ENCODE peak calls at places on chromosomes 2 and 18, in four cellular contexts. P, H, Z and O are unnamed samples.

GRCh38 chr18:25493401-25493800 is 141.4 kb upstream of the ZNF521 start:
- DNase-seq in P (no peak), H (no peak), Z (no peak), O (no peak)

GRCh38 chr2:197236816-197237215 is 73.8 kb downstream of the ANKRD44 start:
- DNase-seq in P (no peak), H (peak), Z (no peak), O (no peak)

GRCh38 chr2:77633601-77634000 is 111.4 kb upstream of the LRRTM4 start:
- DNase-seq in P (no peak), H (no peak), Z (no peak), O (no peak)

GRCh38 chr2:235468978-235469694 is 24.7 kb upstream of the AGAP1 start:
- DNase-seq in P (peak), H (no peak), Z (no peak), O (no peak)

GRCh38 chr2:32947484-32948143 is 861 bp downstream of the LTBP1 start:
- DNase-seq in P (no peak), H (no peak), Z (no peak), O (peak)

GRCh38 chr2:25165992-25166618 is 2.3 kb downstream of the POMC start:
- DNase-seq in P (peak), H (peak), Z (peak), O (peak)

GRCh38 chr2:190862067-190862466 is 18.6 kb upstream of the GLS start:
- DNase-seq in P (no peak), H (no peak), Z (no peak), O (no peak)

GRCh38 chr2:174013310-174013751 is 48.2 kb upstream of the SP3 start:
- DNase-seq in P (no peak), H (peak), Z (no peak), O (no peak)

GRCh38 chr2:176099737-176100546 is at the start of gene HOXD12:
- DNase-seq in P (no peak), H (no peak), Z (no peak), O (no peak)

GRCh38 chr2:14779252-14779651 is 146.7 kb downstream of the LRATD1 start:
- DNase-seq in P (no peak), H (no peak), Z (no peak), O (no peak)

GRCh38 chr18:12770469-12771219 is 67.8 kb downstream of the PSMG2 start:
- DNase-seq in P (no peak), H (no peak), Z (no peak), O (no peak)

GRCh38 chr2:182499706-182500470 is 73.1 kb upstream of the PDE1A start:
- DNase-seq in P (no peak), H (no peak), Z (no peak), O (no peak)

GRCh38 chr18:24248359-24248758 is 109.5 kb downstream of the CABYR start:
- DNase-seq in P (no peak), H (no peak), Z (no peak), O (no peak)

GRCh38 chr2:127048969-127049897 is 57.7 kb downstream of the BIN1 start:
- DNase-seq in P (no peak), H (no peak), Z (no peak), O (no peak)

GRCh38 chr18:76824136-76824676 is 1.8 kb downstream of the ZNF236 start:
- DNase-seq in P (no peak), H (no peak), Z (no peak), O (no peak)

GRCh38 chr2:117470311-117471095 is 344.0 kb upstream of the DDX18 start:
- DNase-seq in P (peak), H (no peak), Z (no peak), O (peak)

GRCh38 chr2:232929303-232930123 is 59.4 kb downstream of the SNORC start:
- DNase-seq in P (no peak), H (no peak), Z (no peak), O (no peak)

GRCh38 chr18:61892683-61893303 is at the start of gene RNF152:
- DNase-seq in P (peak), H (no peak), Z (no peak), O (no peak)

GRCh38 chr2:98295721-98296414 is 50.4 kb upstream of the CNGA3 start:
- DNase-seq in P (no peak), H (no peak), Z (no peak), O (no peak)

GRCh38 chr2:241193276-241193675 is 4.8 kb downstream of the ANO7 start:
- DNase-seq in P (no peak), H (no peak), Z (no peak), O (no peak)

GRCh38 chr2:9112079-9112721 is 94.4 kb upstream of the ASAP2 start:
- DNase-seq in P (no peak), H (no peak), Z (no peak), O (no peak)

GRCh38 chr2:241123816-241124536 is 21.9 kb upstream of the MTERF4 start:
- DNase-seq in P (no peak), H (peak), Z (no peak), O (no peak)

GRCh38 chr18:21110667-21111350 is 804 bp downstream of the ROCK1 start:
- DNase-seq in P (peak), H (peak), Z (peak), O (peak)

GRCh38 chr18:74478876-74479275 is 17.3 kb upstream of the CNDP2 start:
- DNase-seq in P (no peak), H (no peak), Z (no peak), O (no peak)

GRCh38 chr18:62848946-62849345 is 133.6 kb downstream of the PHLPP1 start:
- DNase-seq in P (no peak), H (no peak), Z (no peak), O (no peak)

GRCh38 chr2:226124548-226125011 is 675.0 kb downstream of the IRS1 start:
- DNase-seq in P (no peak), H (no peak), Z (no peak), O (no peak)

GRCh38 chr2:234679766-234680687 is 183.1 kb upstream of the ARL4C start:
- DNase-seq in P (no peak), H (no peak), Z (no peak), O (no peak)

GRCh38 chr18:73719611-73720010 is 428.0 kb downstream of the FBXO15 start:
- DNase-seq in P (peak), H (no peak), Z (no peak), O (no peak)

GRCh38 chr2:196331816-196332215 is 160.4 kb upstream of the STK17B start:
- DNase-seq in P (no peak), H (no peak), Z (no peak), O (no peak)

GRCh38 chr2:178513876-178514275 is 33.6 kb downstream of the PLEKHA3 start:
- DNase-seq in P (no peak), H (no peak), Z (no peak), O (no peak)

GRCh38 chr2:96209011-96209728 is 543 bp upstream of the STARD7 start:
- DNase-seq in P (no peak), H (no peak), Z (no peak), O (no peak)

GRCh38 chr18:24923138-24923537 is 428.8 kb downstream of the ZNF521 start:
- DNase-seq in P (no peak), H (no peak), Z (no peak), O (no peak)

GRCh38 chr18:33495278-33495677 is 54.8 kb upstream of the CCDC178 start:
- DNase-seq in P (peak), H (no peak), Z (no peak), O (no peak)

GRCh38 chr2:171706152-171706803 is 19.0 kb downstream of the DYNC1I2 start:
- DNase-seq in P (peak), H (no peak), Z (no peak), O (peak)

GRCh38 chr18:69469444-69469919 is 68.8 kb downstream of the DOK6 start:
- DNase-seq in P (no peak), H (no peak), Z (peak), O (peak)

GRCh38 chr2:146984014-146984413 is 860.8 kb upstream of the ACVR2A start:
- DNase-seq in P (no peak), H (no peak), Z (no peak), O (no peak)